ENCODE peak calls at places on chromosome 1, in six cellular contexts. Q is kidney tubule cell, H is mesendoderm, Z is tibial artery, U is SJCRH30, F is HFF-Myc. I is an unnamed sample.

GRCh38 chr1:4564083-4564482 is 90.3 kb upstream of the AJAP1 start:
- DNase-seq in U (no peak), Q (peak; percentile 15), Z (no peak), F (no peak), H (no peak), I (no peak)

GRCh38 chr1:240946926-240947325 is 335.0 kb upstream of the GREM2 start:
- DNase-seq in U (peak; percentile 18), Q (peak; percentile 30), Z (no peak), H (peak; percentile 42), F (peak; percentile 30), I (no peak)

GRCh38 chr1:29800120-29800519 is 563.8 kb downstream of the PTPRU start:
- DNase-seq in Q (no peak), Z (no peak), U (no peak), F (no peak), H (no peak), I (no peak)

GRCh38 chr1:165424454-165425283 is 20.3 kb downstream of the RXRG start:
- DNase-seq in H (no peak), Q (no peak), Z (no peak), F (no peak), U (no peak), I (no peak)

GRCh38 chr1:65009724-65010420 is 43.5 kb upstream of the JAK1 start:
- DNase-seq in F (no peak), H (no peak), Q (no peak), Z (no peak), U (no peak), I (no peak)

GRCh38 chr1:8969937-8970336 is 24.3 kb downstream of the CA6 start:
- DNase-seq in U (no peak), Z (no peak), F (no peak), Q (no peak), H (no peak), I (no peak)

GRCh38 chr1:150159550-150159949 is 9.8 kb downstream of the PLEKHO1 start:
- DNase-seq in Z (no peak), H (no peak), Q (no peak), F (no peak), U (no peak), I (no peak)

GRCh38 chr1:111214884-111215283 is 12.6 kb upstream of the CHI3L2 start:
- DNase-seq in F (no peak), Z (no peak), Q (no peak), H (no peak), U (no peak), I (peak; percentile 72)

GRCh38 chr1:151511636-151512215 is 539 bp downstream of the CGN start:
- DNase-seq in H (peak; percentile 86), F (no peak), U (peak; percentile 33), Z (no peak), Q (peak; percentile 55), I (no peak)